ENCODE peak calls at places on chromosomes 2 and 18, in eight cellular contexts. P is GM06990; Q is HTR-8/SVneo; M is H54; D is transverse colon; U is activated CD4-positive, alpha-beta T cell treated with anti-CD3 and anti-CD28 coated beads for 48 hours; G is ovary; B is type B pancreatic cell. R is an unnamed sample.

GRCh38 chr2:1512321-1513289 is 99.3 kb downstream of the TPO start:
- DNase-seq in P (no peak), Q (no peak), M (no peak), D (no peak), U (no peak), G (no peak), B (no peak), R (peak)

GRCh38 chr2:101781730-101782426 is 84.4 kb downstream of the MAP4K4 start:
- DNase-seq in P (no peak), Q (no peak), M (no peak), D (no peak), U (peak), G (no peak), B (no peak), R (no peak)

GRCh38 chr2:41197781-41198180 is 745.9 kb upstream of the SLC8A1 start:
- DNase-seq in P (no peak), Q (no peak), M (no peak), D (no peak), U (no peak), G (no peak), B (no peak), R (no peak)

GRCh38 chr2:20447437-20448245 is 767 bp downstream of the RHOB start:
- DNase-seq in P (peak), Q (no peak), M (no peak), D (peak), U (peak), G (peak), B (no peak), R (no peak)

GRCh38 chr2:204012081-204012653 is 75.6 kb downstream of the ICOS start:
- DNase-seq in P (no peak), Q (no peak), M (no peak), D (peak), U (no peak), G (no peak), B (no peak), R (no peak)

GRCh38 chr2:170822292-170822884 is 5.7 kb downstream of the GAD1 start:
- DNase-seq in P (no peak), Q (no peak), M (no peak), D (no peak), U (peak), G (no peak), B (no peak), R (peak)

GRCh38 chr2:240968731-240969624 is 29.4 kb upstream of the SNED1 start:
- DNase-seq in P (no peak), Q (no peak), M (no peak), D (no peak), U (no peak), G (no peak), B (no peak), R (no peak)

GRCh38 chr2:232668805-232669444 is 28.2 kb upstream of the GIGYF2 start:
- DNase-seq in P (no peak), Q (peak), M (no peak), D (no peak), U (no peak), G (peak), B (no peak), R (no peak)

GRCh38 chr2:48248251-48248933 is 281.6 kb upstream of the STON1 start:
- DNase-seq in P (peak), Q (peak), M (peak), D (no peak), U (peak), G (no peak), B (no peak), R (no peak)

GRCh38 chr2:171703574-171704347 is 16.5 kb downstream of the DYNC1I2 start:
- DNase-seq in P (no peak), Q (no peak), M (no peak), D (no peak), U (no peak), G (no peak), B (no peak), R (peak)

GRCh38 chr2:12979066-12979465 is 262.3 kb downstream of the TRIB2 start:
- DNase-seq in P (no peak), Q (no peak), M (no peak), D (no peak), U (no peak), G (no peak), B (no peak), R (no peak)

GRCh38 chr2:237663517-237663916 is 36.1 kb downstream of the LRRFIP1 start:
- DNase-seq in P (no peak), Q (no peak), M (no peak), D (no peak), U (no peak), G (no peak), B (no peak), R (no peak)

GRCh38 chr2:4914551-4914950 is 777.6 kb upstream of the SOX11 start:
- DNase-seq in P (no peak), Q (no peak), M (no peak), D (no peak), U (no peak), G (no peak), B (no peak), R (no peak)

GRCh38 chr18:42604820-42605219 is 510.7 kb downstream of the RIT2 start:
- DNase-seq in P (no peak), Q (no peak), M (no peak), D (no peak), U (no peak), G (no peak), B (no peak), R (no peak)

GRCh38 chr2:236840857-236841256 is 244.8 kb upstream of the COPS8 start:
- DNase-seq in P (no peak), Q (no peak), M (no peak), D (no peak), U (no peak), G (no peak), B (no peak), R (no peak)

GRCh38 chr2:109139844-109140396 is 10.9 kb downstream of the SH3RF3 start:
- DNase-seq in P (no peak), Q (no peak), M (no peak), D (no peak), U (no peak), G (no peak), B (no peak), R (no peak)

GRCh38 chr2:128502638-128503246 is 184.1 kb upstream of the HS6ST1 start:
- DNase-seq in P (no peak), Q (no peak), M (no peak), D (no peak), U (no peak), G (no peak), B (peak), R (no peak)

GRCh38 chr2:623384-623922 is 53.8 kb downstream of the TMEM18 start:
- DNase-seq in P (no peak), Q (no peak), M (no peak), D (no peak), U (no peak), G (no peak), B (no peak), R (peak)

GRCh38 chr2:226184940-226185575 is 614.6 kb downstream of the IRS1 start:
- DNase-seq in P (no peak), Q (peak), M (no peak), D (no peak), U (no peak), G (no peak), B (no peak), R (no peak)

GRCh38 chr2:236241181-236242056 is 22.8 kb downstream of the ASB18 start:
- DNase-seq in P (no peak), Q (no peak), M (no peak), D (no peak), U (no peak), G (no peak), B (peak), R (no peak)

GRCh38 chr2:242063364-242064249 is 194.1 kb downstream of the RTP5 start:
- DNase-seq in P (no peak), Q (no peak), M (no peak), D (no peak), U (no peak), G (no peak), B (no peak), R (no peak)

GRCh38 chr2:1990724-1991123 is 246.4 kb upstream of the PXDN start:
- DNase-seq in P (no peak), Q (no peak), M (no peak), D (no peak), U (no peak), G (no peak), B (no peak), R (no peak)

GRCh38 chr2:8138525-8138922 is 543.3 kb upstream of the ID2 start:
- DNase-seq in P (no peak), Q (no peak), M (no peak), D (no peak), U (no peak), G (no peak), B (no peak), R (no peak)

GRCh38 chr18:45122510-45122909 is 441.8 kb downstream of the SETBP1 start:
- DNase-seq in P (no peak), Q (no peak), M (no peak), D (no peak), U (no peak), G (no peak), B (no peak), R (no peak)

GRCh38 chr2:30127016-30127893 is 19.6 kb upstream of the YPEL5 start:
- DNase-seq in P (no peak), Q (no peak), M (no peak), D (no peak), U (no peak), G (no peak), B (no peak), R (no peak)

GRCh38 chr2:95075440-95075885 is 46.1 kb downstream of the MRPS5 start:
- DNase-seq in P (no peak), Q (no peak), M (no peak), D (no peak), U (no peak), G (no peak), B (no peak), R (no peak)

GRCh38 chr2:176535480-176536113 is 266.4 kb downstream of the MTX2 start:
- DNase-seq in P (no peak), Q (no peak), M (no peak), D (no peak), U (no peak), G (no peak), B (no peak), R (no peak)

GRCh38 chr2:207926133-207927076 is 98.9 kb downstream of the PLEKHM3 start:
- DNase-seq in P (no peak), Q (no peak), M (peak), D (peak), U (no peak), G (peak), B (no peak), R (no peak)

GRCh38 chr2:65710779-65711295 is 278.4 kb upstream of the SPRED2 start:
- DNase-seq in P (no peak), Q (peak), M (peak), D (no peak), U (no peak), G (no peak), B (no peak), R (no peak)

GRCh38 chr2:72603481-72603880 is 222.4 kb downstream of the EXOC6B start:
- DNase-seq in P (no peak), Q (no peak), M (no peak), D (no peak), U (no peak), G (no peak), B (no peak), R (no peak)

GRCh38 chr2:4358855-4359254 is 655.5 kb downstream of the DCDC2C start:
- DNase-seq in P (no peak), Q (no peak), M (no peak), D (no peak), U (no peak), G (no peak), B (no peak), R (no peak)

GRCh38 chr2:213069531-213069930 is 81.9 kb downstream of the IKZF2 start:
- DNase-seq in P (no peak), Q (no peak), M (no peak), D (no peak), U (no peak), G (no peak), B (no peak), R (no peak)

GRCh38 chr18:76428396-76429261 is 66.4 kb downstream of the ZNF516 start:
- DNase-seq in P (no peak), Q (no peak), M (no peak), D (peak), U (no peak), G (peak), B (peak), R (no peak)

GRCh38 chr2:104856973-104857261 is 3.0 kb downstream of the POU3F3 start:
- DNase-seq in P (no peak), Q (no peak), M (no peak), D (no peak), U (no peak), G (no peak), B (no peak), R (no peak)

GRCh38 chr2:98825404-98825803 is 94.5 kb upstream of the MGAT4A start:
- DNase-seq in P (no peak), Q (no peak), M (no peak), D (no peak), U (no peak), G (no peak), B (no peak), R (no peak)